ENCODE peak calls at places on chromosomes 3 and 15, in nine cellular contexts. One of them, this sample, is unnamed.

GRCh38 chr15:56205061-56205876 is 38.4 kb downstream of the RFX7 start:
- DNase-seq in fibroblast of the aortic adventitia: peak; percentile 50
- DNase-seq in NB4: no peak
- DNase-seq in prostate gland: no peak
- DNase-seq in heart left ventricle: no peak
- DNase-seq in GM12878: no peak
- DNase-seq in tibial nerve: no peak
- DNase-seq in fibroblast of mammary gland: peak; percentile 36
- DNase-seq in cardiac fibroblast: peak; percentile 40
- DNase-seq in this sample: no peak

GRCh38 chr3:139477710-139478640 is 1.7 kb upstream of the RBP2 start:
- DNase-seq in fibroblast of the aortic adventitia: no peak
- DNase-seq in NB4: no peak
- DNase-seq in prostate gland: no peak
- DNase-seq in heart left ventricle: no peak
- DNase-seq in GM12878: no peak
- DNase-seq in tibial nerve: no peak
- DNase-seq in fibroblast of mammary gland: no peak
- DNase-seq in cardiac fibroblast: no peak
- DNase-seq in this sample: no peak

GRCh38 chr3:149572796-149573414 is 84.9 kb downstream of the WWTR1 start:
- DNase-seq in fibroblast of the aortic adventitia: peak; percentile 87
- DNase-seq in NB4: no peak
- DNase-seq in prostate gland: no peak
- DNase-seq in heart left ventricle: no peak
- DNase-seq in GM12878: no peak
- DNase-seq in tibial nerve: no peak
- DNase-seq in fibroblast of mammary gland: peak; percentile 93
- DNase-seq in cardiac fibroblast: peak; percentile 62
- DNase-seq in this sample: no peak

GRCh38 chr3:86388848-86389247 is 602.1 kb downstream of the VGLL3 start:
- DNase-seq in fibroblast of the aortic adventitia: no peak
- DNase-seq in NB4: peak; percentile 1
- DNase-seq in prostate gland: no peak
- DNase-seq in heart left ventricle: no peak
- DNase-seq in GM12878: no peak
- DNase-seq in tibial nerve: no peak
- DNase-seq in fibroblast of mammary gland: no peak
- DNase-seq in cardiac fibroblast: no peak
- DNase-seq in this sample: no peak

GRCh38 chr3:127574880-127575878 is 15.4 kb downstream of the TPRA1 start:
- DNase-seq in fibroblast of the aortic adventitia: peak; percentile 91
- DNase-seq in NB4: peak; percentile 83
- DNase-seq in prostate gland: peak; percentile 87
- DNase-seq in heart left ventricle: peak; percentile 81
- DNase-seq in GM12878: peak; percentile 69
- DNase-seq in tibial nerve: peak; percentile 86
- DNase-seq in fibroblast of mammary gland: peak; percentile 90
- DNase-seq in cardiac fibroblast: peak; percentile 94
- DNase-seq in this sample: peak; percentile 91

GRCh38 chr3:55333041-55333440 is 154.1 kb downstream of the WNT5A start:
- DNase-seq in fibroblast of the aortic adventitia: no peak
- DNase-seq in NB4: no peak
- DNase-seq in prostate gland: no peak
- DNase-seq in heart left ventricle: no peak
- DNase-seq in GM12878: no peak
- DNase-seq in tibial nerve: no peak
- DNase-seq in fibroblast of mammary gland: peak; percentile 58
- DNase-seq in cardiac fibroblast: no peak
- DNase-seq in this sample: no peak

GRCh38 chr15:31208804-31209203 is 107.3 kb upstream of the TRPM1 start:
- DNase-seq in fibroblast of the aortic adventitia: no peak
- DNase-seq in NB4: no peak
- DNase-seq in prostate gland: no peak
- DNase-seq in heart left ventricle: no peak
- DNase-seq in GM12878: no peak
- DNase-seq in tibial nerve: no peak
- DNase-seq in fibroblast of mammary gland: no peak
- DNase-seq in cardiac fibroblast: no peak
- DNase-seq in this sample: no peak

GRCh38 chr15:58136731-58137130 is 1.4 kb upstream of the AQP9 start:
- DNase-seq in fibroblast of the aortic adventitia: peak; percentile 15
- DNase-seq in NB4: no peak
- DNase-seq in prostate gland: no peak
- DNase-seq in heart left ventricle: no peak
- DNase-seq in GM12878: no peak
- DNase-seq in tibial nerve: no peak
- DNase-seq in fibroblast of mammary gland: peak; percentile 83
- DNase-seq in cardiac fibroblast: no peak
- DNase-seq in this sample: no peak

GRCh38 chr3:5122030-5122740 is at the start of gene ARL8B:
- DNase-seq in fibroblast of the aortic adventitia: peak; percentile 82
- DNase-seq in NB4: peak; percentile 92
- DNase-seq in prostate gland: peak; percentile 83
- DNase-seq in heart left ventricle: peak; percentile 91
- DNase-seq in GM12878: no peak
- DNase-seq in tibial nerve: peak; percentile 75
- DNase-seq in fibroblast of mammary gland: peak; percentile 84
- DNase-seq in cardiac fibroblast: peak; percentile 92
- DNase-seq in this sample: peak; percentile 94

GRCh38 chr3:5120446-5120845 is 1.6 kb upstream of the ARL8B start:
- DNase-seq in fibroblast of the aortic adventitia: no peak
- DNase-seq in NB4: no peak
- DNase-seq in prostate gland: no peak
- DNase-seq in heart left ventricle: no peak
- DNase-seq in GM12878: no peak
- DNase-seq in tibial nerve: no peak
- DNase-seq in fibroblast of mammary gland: no peak
- DNase-seq in cardiac fibroblast: no peak
- DNase-seq in this sample: no peak

GRCh38 chr3:5126586-5126985 is 4.5 kb downstream of the ARL8B start:
- DNase-seq in fibroblast of the aortic adventitia: peak; percentile 51
- DNase-seq in NB4: peak; percentile 51
- DNase-seq in prostate gland: no peak
- DNase-seq in heart left ventricle: no peak
- DNase-seq in GM12878: no peak
- DNase-seq in tibial nerve: no peak
- DNase-seq in fibroblast of mammary gland: peak; percentile 65
- DNase-seq in cardiac fibroblast: peak; percentile 67
- DNase-seq in this sample: no peak

GRCh38 chr3:5122741-5123706 is 932 bp downstream of the ARL8B start:
- DNase-seq in fibroblast of the aortic adventitia: peak; percentile 83
- DNase-seq in NB4: peak; percentile 71
- DNase-seq in prostate gland: peak; percentile 46
- DNase-seq in heart left ventricle: peak; percentile 23
- DNase-seq in GM12878: no peak
- DNase-seq in tibial nerve: no peak
- DNase-seq in fibroblast of mammary gland: peak; percentile 76
- DNase-seq in cardiac fibroblast: peak; percentile 88
- DNase-seq in this sample: peak; percentile 68

DNA sequence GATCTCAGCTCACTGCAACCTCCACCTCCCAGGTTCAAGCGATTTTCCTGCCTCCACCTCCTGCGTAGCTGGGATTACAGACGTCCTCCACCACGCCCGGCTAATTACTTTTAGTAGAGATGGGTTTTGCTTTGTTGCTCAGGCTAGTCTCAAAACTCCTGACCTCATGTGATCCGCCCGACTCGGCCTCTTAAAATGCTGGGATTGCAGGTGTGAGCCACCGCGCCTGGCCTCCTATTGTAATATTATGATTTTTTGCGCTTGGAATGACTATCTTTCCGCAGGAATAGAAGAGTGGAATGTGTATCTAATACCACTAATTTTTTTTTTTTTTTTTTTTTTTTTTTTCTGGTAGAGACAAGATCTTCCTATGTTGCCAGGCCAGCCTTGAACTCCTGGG is 1.8 kb downstream of the ARL8B start:
- DNase-seq in fibroblast of the aortic adventitia: no peak
- DNase-seq in NB4: no peak
- DNase-seq in prostate gland: no peak
- DNase-seq in heart left ventricle: no peak
- DNase-seq in GM12878: no peak
- DNase-seq in tibial nerve: no peak
- DNase-seq in fibroblast of mammary gland: no peak
- DNase-seq in cardiac fibroblast: no peak
- DNase-seq in this sample: peak; percentile 35
- H3K4me3 ChIP-seq in fibroblast of the aortic adventitia: peak overlapping the region; percentile 93
- H3K4me3 ChIP-seq in NB4: peak overlapping the region; percentile 68
- H3K4me3 ChIP-seq in prostate gland: peak overlapping the region; percentile 99
- H3K4me3 ChIP-seq in heart left ventricle: peak overlapping the region; percentile 85
- H3K4me3 ChIP-seq in GM12878: peak overlapping the region; percentile 76
- H3K4me3 ChIP-seq in tibial nerve: peak overlapping the region; percentile 100
- H3K4me3 ChIP-seq in fibroblast of mammary gland: peak overlapping the region; percentile 94
- H3K4me3 ChIP-seq in cardiac fibroblast: peak overlapping the region; percentile 99
- H3K4me3 ChIP-seq in this sample: no peak overlapping the region

GRCh38 chr3:123028233-123028828 is 768 bp upstream of the SEMA5B start:
- DNase-seq in fibroblast of the aortic adventitia: peak; percentile 81
- DNase-seq in NB4: peak; percentile 77
- DNase-seq in prostate gland: peak; percentile 25
- DNase-seq in heart left ventricle: peak; percentile 34
- DNase-seq in GM12878: no peak
- DNase-seq in tibial nerve: peak; percentile 14
- DNase-seq in fibroblast of mammary gland: peak; percentile 85
- DNase-seq in cardiac fibroblast: peak; percentile 86
- DNase-seq in this sample: peak; percentile 74

GRCh38 chr3:123026551-123027291 is 842 bp downstream of the SEMA5B start:
- DNase-seq in fibroblast of the aortic adventitia: no peak
- DNase-seq in NB4: no peak
- DNase-seq in prostate gland: no peak
- DNase-seq in heart left ventricle: peak; percentile 40
- DNase-seq in GM12878: no peak
- DNase-seq in tibial nerve: no peak
- DNase-seq in fibroblast of mammary gland: no peak
- DNase-seq in cardiac fibroblast: no peak
- DNase-seq in this sample: peak; percentile 67

GRCh38 chr3:123024056-123024455 is 3.5 kb downstream of the SEMA5B start:
- DNase-seq in fibroblast of the aortic adventitia: no peak
- DNase-seq in NB4: no peak
- DNase-seq in prostate gland: no peak
- DNase-seq in heart left ventricle: no peak
- DNase-seq in GM12878: no peak
- DNase-seq in tibial nerve: no peak
- DNase-seq in fibroblast of mammary gland: no peak
- DNase-seq in cardiac fibroblast: no peak
- DNase-seq in this sample: no peak

GRCh38 chr3:123027292-123028232 is at the start of gene SEMA5B:
- DNase-seq in fibroblast of the aortic adventitia: no peak
- DNase-seq in NB4: no peak
- DNase-seq in prostate gland: no peak
- DNase-seq in heart left ventricle: peak; percentile 38
- DNase-seq in GM12878: no peak
- DNase-seq in tibial nerve: no peak
- DNase-seq in fibroblast of mammary gland: no peak
- DNase-seq in cardiac fibroblast: peak; percentile 21
- DNase-seq in this sample: no peak

DNA sequence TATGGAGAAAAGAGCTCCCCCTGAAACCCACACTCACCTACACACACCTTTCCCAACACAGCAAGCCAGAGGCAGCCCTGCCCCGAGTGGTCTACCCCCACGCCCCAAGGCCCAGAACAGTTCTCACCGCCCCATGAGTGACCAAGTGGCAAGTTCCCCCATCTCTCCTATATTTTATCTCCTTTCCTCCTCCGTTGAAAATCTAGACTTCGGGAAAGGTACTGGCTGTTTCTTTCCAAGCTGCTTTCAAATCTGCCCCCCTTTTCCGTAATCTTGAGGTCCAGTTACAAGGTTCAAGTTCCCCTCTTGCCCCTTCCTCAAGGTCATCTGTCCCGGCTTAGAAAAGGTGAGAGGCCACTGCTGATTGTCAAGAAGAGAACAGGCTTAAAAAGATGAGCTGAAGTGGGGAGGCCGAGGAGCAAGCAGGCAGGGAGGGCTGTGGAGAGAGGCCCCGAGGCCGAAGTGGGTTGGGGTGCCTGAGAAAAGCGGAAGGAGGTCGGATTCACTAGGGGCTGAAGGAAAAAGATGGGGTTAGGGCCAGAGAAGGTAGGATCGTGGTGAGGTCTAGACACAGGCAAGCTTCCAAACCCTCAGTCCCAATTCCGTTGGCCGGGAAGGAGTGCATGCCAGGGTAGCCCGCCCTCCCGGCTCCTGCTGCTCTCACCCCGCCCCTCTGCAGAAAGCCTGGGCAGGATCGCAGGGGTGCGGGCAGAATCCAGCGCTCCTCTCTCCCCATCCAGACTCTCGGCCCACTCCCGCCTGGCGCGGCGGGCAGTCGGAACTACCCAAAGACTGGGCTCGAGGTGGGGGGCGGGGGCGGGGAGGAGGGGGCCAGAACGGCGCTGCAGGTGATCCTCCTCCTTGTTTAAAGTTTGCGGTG is 1.7 kb downstream of the SEMA5B start:
- DNase-seq in fibroblast of the aortic adventitia: no peak
- DNase-seq in NB4: no peak
- DNase-seq in prostate gland: no peak
- DNase-seq in heart left ventricle: peak; percentile 43
- DNase-seq in GM12878: no peak
- DNase-seq in tibial nerve: no peak
- DNase-seq in fibroblast of mammary gland: no peak
- DNase-seq in cardiac fibroblast: peak; percentile 18
- DNase-seq in this sample: no peak
- TF ChIP-seq CTCF in fibroblast of the aortic adventitia: no peak
- TF ChIP-seq CTCF in NB4: no peak
- TF ChIP-seq CTCF in prostate gland: no peak
- TF ChIP-seq CTCF in heart left ventricle: no peak
- TF ChIP-seq CTCF in GM12878: no peak
- TF ChIP-seq CTCF in tibial nerve: no peak
- TF ChIP-seq CTCF in fibroblast of mammary gland: no peak
- TF ChIP-seq CTCF in cardiac fibroblast: no peak
- TF ChIP-seq CTCF in this sample: no peak

GRCh38 chr15:77940548-77940947 is 137.0 kb downstream of the TBC1D2B start:
- DNase-seq in fibroblast of the aortic adventitia: no peak
- DNase-seq in NB4: no peak
- DNase-seq in prostate gland: no peak
- DNase-seq in heart left ventricle: no peak
- DNase-seq in GM12878: no peak
- DNase-seq in tibial nerve: no peak
- DNase-seq in fibroblast of mammary gland: no peak
- DNase-seq in cardiac fibroblast: no peak
- DNase-seq in this sample: no peak

GRCh38 chr15:77942611-77943211 is 134.8 kb downstream of the TBC1D2B start:
- DNase-seq in fibroblast of the aortic adventitia: no peak
- DNase-seq in NB4: no peak
- DNase-seq in prostate gland: no peak
- DNase-seq in heart left ventricle: no peak
- DNase-seq in GM12878: no peak
- DNase-seq in tibial nerve: no peak
- DNase-seq in fibroblast of mammary gland: no peak
- DNase-seq in cardiac fibroblast: no peak
- DNase-seq in this sample: no peak

GRCh38 chr15:77944002-77944867 is 133.3 kb downstream of the TBC1D2B start:
- DNase-seq in fibroblast of the aortic adventitia: peak; percentile 67
- DNase-seq in NB4: peak; percentile 95
- DNase-seq in prostate gland: peak; percentile 55
- DNase-seq in heart left ventricle: peak; percentile 89
- DNase-seq in GM12878: no peak
- DNase-seq in tibial nerve: peak; percentile 77
- DNase-seq in fibroblast of mammary gland: peak; percentile 79
- DNase-seq in cardiac fibroblast: peak; percentile 87
- DNase-seq in this sample: peak; percentile 93

GRCh38 chr15:77939851-77940250 is 137.7 kb downstream of the TBC1D2B start:
- DNase-seq in fibroblast of the aortic adventitia: no peak
- DNase-seq in NB4: no peak
- DNase-seq in prostate gland: no peak
- DNase-seq in heart left ventricle: no peak
- DNase-seq in GM12878: no peak
- DNase-seq in tibial nerve: no peak
- DNase-seq in fibroblast of mammary gland: no peak
- DNase-seq in cardiac fibroblast: no peak
- DNase-seq in this sample: no peak
- H3K4me3 ChIP-seq in fibroblast of the aortic adventitia: no peak overlapping the region
- H3K4me3 ChIP-seq in NB4: no peak overlapping the region
- H3K4me3 ChIP-seq in prostate gland: no peak overlapping the region
- H3K4me3 ChIP-seq in heart left ventricle: no peak overlapping the region
- H3K4me3 ChIP-seq in GM12878: no peak overlapping the region
- H3K4me3 ChIP-seq in tibial nerve: no peak overlapping the region
- H3K4me3 ChIP-seq in fibroblast of mammary gland: no peak overlapping the region
- H3K4me3 ChIP-seq in cardiac fibroblast: no peak overlapping the region
- H3K4me3 ChIP-seq in this sample: no peak overlapping the region

GRCh38 chr3:135261214-135261775 is 466.2 kb downstream of the EPHB1 start:
- DNase-seq in fibroblast of the aortic adventitia: no peak
- DNase-seq in NB4: no peak
- DNase-seq in prostate gland: no peak
- DNase-seq in heart left ventricle: no peak
- DNase-seq in GM12878: no peak
- DNase-seq in tibial nerve: no peak
- DNase-seq in fibroblast of mammary gland: no peak
- DNase-seq in cardiac fibroblast: no peak
- DNase-seq in this sample: no peak

GRCh38 chr3:135261916-135262315 is 466.9 kb downstream of the EPHB1 start:
- DNase-seq in fibroblast of the aortic adventitia: no peak
- DNase-seq in NB4: no peak
- DNase-seq in prostate gland: no peak
- DNase-seq in heart left ventricle: no peak
- DNase-seq in GM12878: no peak
- DNase-seq in tibial nerve: no peak
- DNase-seq in fibroblast of mammary gland: no peak
- DNase-seq in cardiac fibroblast: no peak
- DNase-seq in this sample: no peak

GRCh38 chr3:135262441-135262840 is 467.4 kb downstream of the EPHB1 start:
- DNase-seq in fibroblast of the aortic adventitia: no peak
- DNase-seq in NB4: no peak
- DNase-seq in prostate gland: no peak
- DNase-seq in heart left ventricle: no peak
- DNase-seq in GM12878: no peak
- DNase-seq in tibial nerve: no peak
- DNase-seq in fibroblast of mammary gland: no peak
- DNase-seq in cardiac fibroblast: no peak
- DNase-seq in this sample: no peak

GRCh38 chr3:135260025-135260424 is 465.0 kb downstream of the EPHB1 start:
- DNase-seq in fibroblast of the aortic adventitia: no peak
- DNase-seq in NB4: no peak
- DNase-seq in prostate gland: no peak
- DNase-seq in heart left ventricle: no peak
- DNase-seq in GM12878: no peak
- DNase-seq in tibial nerve: no peak
- DNase-seq in fibroblast of mammary gland: no peak
- DNase-seq in cardiac fibroblast: no peak
- DNase-seq in this sample: no peak

DNA sequence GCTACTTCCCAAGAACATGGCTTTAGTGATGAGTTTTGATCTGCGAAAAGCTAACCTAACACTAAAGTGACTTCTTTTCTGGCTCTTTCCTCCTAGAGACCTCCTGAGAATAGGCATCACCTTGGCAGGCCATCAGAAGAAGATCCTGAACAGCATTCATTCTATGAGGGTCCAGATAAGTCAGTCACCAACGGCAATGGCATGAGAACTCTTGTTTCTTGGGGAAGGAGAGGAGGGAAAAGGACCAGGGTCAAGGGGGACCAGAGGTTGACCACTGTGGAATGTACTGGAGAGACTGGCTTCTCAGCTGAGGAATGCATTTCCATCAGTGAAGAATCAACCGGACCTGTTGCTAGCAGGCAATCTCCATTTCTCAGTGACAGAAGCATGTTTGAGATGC is 463.9 kb downstream of the EPHB1 start:
- DNase-seq in fibroblast of the aortic adventitia: no peak
- DNase-seq in NB4: no peak
- DNase-seq in prostate gland: no peak
- DNase-seq in heart left ventricle: no peak
- DNase-seq in GM12878: no peak
- DNase-seq in tibial nerve: no peak
- DNase-seq in fibroblast of mammary gland: no peak
- DNase-seq in cardiac fibroblast: no peak
- DNase-seq in this sample: no peak
- TF ChIP-seq CTCF in fibroblast of the aortic adventitia: no peak
- TF ChIP-seq CTCF in NB4: no peak
- TF ChIP-seq CTCF in prostate gland: no peak
- TF ChIP-seq CTCF in heart left ventricle: no peak
- TF ChIP-seq CTCF in GM12878: no peak
- TF ChIP-seq CTCF in tibial nerve: no peak
- TF ChIP-seq CTCF in fibroblast of mammary gland: no peak
- TF ChIP-seq CTCF in cardiac fibroblast: no peak
- TF ChIP-seq CTCF in this sample: no peak

This sample was measured in sigmoid colon.